ENCODE peak calls at places on chromosomes 1 and 21, in nine cellular contexts. P is SK-N-SH; J is CD8-positive, alpha-beta T cell; H is pons; Z is activated CD4-positive, alpha-beta T cell treated with anti-CD3 and anti-CD28 coated beads, Interleukin-2, amount 50 U/mL, for 24 hours; Y is mucosa of gallbladder; V is mesothelial cell of epicardium; B is T follicular helper cell; C is RWPE1. A is an unnamed sample.

GRCh38 chr21:46559291-46559983 is 45.4 kb downstream of the S100B start:
- DNase-seq in P (no peak), J (peak), H (no peak), Z (peak), Y (no peak), V (no peak), B (peak), C (no peak), A (no peak)

GRCh38 chr1:60563777-60564176 is 490.2 kb upstream of the C1orf87 start:
- DNase-seq in P (no peak), J (no peak), H (no peak), Z (no peak), Y (no peak), V (no peak), B (no peak), C (no peak), A (no peak)

GRCh38 chr1:117810553-117810952 is 118.9 kb downstream of the GDAP2 start:
- DNase-seq in P (no peak), J (no peak), H (no peak), Z (no peak), Y (no peak), V (no peak), B (no peak), C (no peak), A (no peak)

GRCh38 chr21:16055012-16055411 is 325.2 kb downstream of the USP25 start:
- DNase-seq in P (no peak), J (no peak), H (no peak), Z (no peak), Y (no peak), V (no peak), B (no peak), C (no peak), A (no peak)

GRCh38 chr1:108703939-108704338 is 8.8 kb upstream of the FNDC7 start:
- DNase-seq in P (no peak), J (no peak), H (no peak), Z (no peak), Y (no peak), V (no peak), B (no peak), C (no peak), A (no peak)

GRCh38 chr1:238954865-238955264 is 431.5 kb upstream of the CHRM3 start:
- DNase-seq in P (no peak), J (no peak), H (no peak), Z (no peak), Y (no peak), V (no peak), B (no peak), C (peak), A (no peak)

GRCh38 chr1:1318131-1318652 is 6.3 kb downstream of the INTS11 start:
- DNase-seq in P (no peak), J (no peak), H (peak), Z (no peak), Y (peak), V (no peak), B (no peak), C (no peak), A (peak)

GRCh38 chr1:188590641-188591040 is 1761.9 kb downstream of the PLA2G4A start:
- DNase-seq in P (no peak), J (no peak), H (no peak), Z (no peak), Y (no peak), V (no peak), B (no peak), C (no peak), A (no peak)

GRCh38 chr1:153800516-153800915 is 25.3 kb downstream of the SLC27A3 start:
- DNase-seq in P (no peak), J (no peak), H (no peak), Z (no peak), Y (no peak), V (no peak), B (no peak), C (no peak), A (no peak)

GRCh38 chr1:33697816-33698215 is 166.1 kb upstream of the HMGB4 start:
- DNase-seq in P (no peak), J (no peak), H (no peak), Z (no peak), Y (no peak), V (no peak), B (no peak), C (no peak), A (no peak)

GRCh38 chr1:61322769-61323168 is 240.4 kb downstream of the NFIA start:
- DNase-seq in P (no peak), J (no peak), H (no peak), Z (no peak), Y (no peak), V (no peak), B (no peak), C (no peak), A (no peak)

GRCh38 chr1:45272943-45273342 is 53.8 kb upstream of the HPDL start:
- DNase-seq in P (no peak), J (no peak), H (no peak), Z (no peak), Y (no peak), V (no peak), B (no peak), C (peak), A (no peak)

GRCh38 chr1:109370712-109371270 is 26.9 kb downstream of the SORT1 start:
- DNase-seq in P (no peak), J (no peak), H (peak), Z (no peak), Y (no peak), V (no peak), B (no peak), C (no peak), A (no peak)

GRCh38 chr1:170698301-170698700 is 34.4 kb downstream of the PRRX1 start:
- DNase-seq in P (no peak), J (no peak), H (peak), Z (no peak), Y (no peak), V (no peak), B (no peak), C (no peak), A (no peak)

GRCh38 chr1:98677288-98677687 is 15.8 kb downstream of the SNX7 start:
- DNase-seq in P (no peak), J (no peak), H (no peak), Z (no peak), Y (no peak), V (no peak), B (no peak), C (peak), A (no peak)

GRCh38 chr1:99766378-99766800 is at the start of gene FRRS1:
- DNase-seq in P (peak), J (peak), H (peak), Z (no peak), Y (peak), V (no peak), B (no peak), C (peak), A (no peak)

GRCh38 chr1:39866767-39867166 is 16.5 kb downstream of the TRIT1 start:
- DNase-seq in P (no peak), J (no peak), H (no peak), Z (no peak), Y (no peak), V (no peak), B (no peak), C (no peak), A (no peak)

GRCh38 chr1:36257375-36257767 is 33.1 kb downstream of the THRAP3 start:
- DNase-seq in P (no peak), J (no peak), H (no peak), Z (no peak), Y (no peak), V (no peak), B (no peak), C (no peak), A (no peak)

GRCh38 chr1:113191579-113192076 is 118.6 kb downstream of the LRIG2 start:
- DNase-seq in P (no peak), J (no peak), H (no peak), Z (no peak), Y (no peak), V (no peak), B (no peak), C (no peak), A (no peak)

GRCh38 chr1:214363386-214363785 is 82.4 kb downstream of the SMYD2 start:
- DNase-seq in P (no peak), J (no peak), H (no peak), Z (no peak), Y (no peak), V (no peak), B (no peak), C (no peak), A (no peak)

GRCh38 chr1:27042670-27043069 is 30.0 kb upstream of the TENT5B start:
- DNase-seq in P (no peak), J (no peak), H (no peak), Z (no peak), Y (no peak), V (no peak), B (no peak), C (no peak), A (no peak)

GRCh38 chr1:226110249-226111108 is 48.0 kb downstream of the H3-3A start:
- DNase-seq in P (peak), J (peak), H (peak), Z (peak), Y (peak), V (peak), B (no peak), C (peak), A (peak)

GRCh38 chr1:17586172-17586963 is 46.9 kb downstream of the ARHGEF10L start:
- DNase-seq in P (no peak), J (no peak), H (no peak), Z (no peak), Y (no peak), V (no peak), B (no peak), C (peak), A (no peak)

GRCh38 chr1:178075323-178075722 is 18.6 kb upstream of the RASAL2 start:
- DNase-seq in P (peak), J (no peak), H (no peak), Z (no peak), Y (no peak), V (no peak), B (no peak), C (no peak), A (no peak)

GRCh38 chr21:34836103-34836932 is 167.5 kb downstream of the CLIC6 start:
- DNase-seq in P (no peak), J (no peak), H (peak), Z (no peak), Y (peak), V (no peak), B (no peak), C (no peak), A (no peak)

GRCh38 chr1:93839307-93839706 is 39.7 kb downstream of the DNTTIP2 start:
- DNase-seq in P (no peak), J (no peak), H (no peak), Z (no peak), Y (no peak), V (no peak), B (no peak), C (peak), A (no peak)

GRCh38 chr1:66575739-66576138 is 41.8 kb downstream of the SGIP1 start:
- DNase-seq in P (peak), J (no peak), H (no peak), Z (no peak), Y (peak), V (no peak), B (no peak), C (peak), A (no peak)

GRCh38 chr1:206909883-206910318 is 11.8 kb downstream of the FCMR start:
- DNase-seq in P (no peak), J (no peak), H (no peak), Z (no peak), Y (no peak), V (no peak), B (no peak), C (no peak), A (no peak)

GRCh38 chr1:43786201-43786958 is 79.0 kb downstream of the ST3GAL3 start:
- DNase-seq in P (no peak), J (no peak), H (no peak), Z (no peak), Y (no peak), V (no peak), B (no peak), C (no peak), A (no peak)

GRCh38 chr21:44011123-44011773 is 861 bp upstream of the TRAPPC10 start:
- DNase-seq in P (peak), J (no peak), H (no peak), Z (no peak), Y (no peak), V (no peak), B (peak), C (no peak), A (no peak)

GRCh38 chr1:19949016-19949415 is 25.6 kb upstream of the PLA2G2E start:
- DNase-seq in P (no peak), J (no peak), H (no peak), Z (no peak), Y (no peak), V (no peak), B (no peak), C (peak), A (no peak)

GRCh38 chr21:28608646-28609045 is 384.0 kb downstream of the LTN1 start:
- DNase-seq in P (no peak), J (no peak), H (no peak), Z (no peak), Y (no peak), V (no peak), B (no peak), C (no peak), A (no peak)

GRCh38 chr1:218815076-218815475 is 358.6 kb upstream of the LYPLAL1 start:
- DNase-seq in P (no peak), J (no peak), H (no peak), Z (no peak), Y (no peak), V (no peak), B (no peak), C (no peak), A (no peak)

GRCh38 chr1:13723810-13724209 is 23.8 kb downstream of the PRDM2 start:
- DNase-seq in P (no peak), J (no peak), H (no peak), Z (no peak), Y (no peak), V (no peak), B (no peak), C (no peak), A (no peak)

GRCh38 chr1:155085504-155086181 is 7.0 kb downstream of the EFNA3 start:
- DNase-seq in P (peak), J (peak), H (peak), Z (peak), Y (peak), V (no peak), B (peak), C (peak), A (no peak)

GRCh38 chr1:193115629-193116227 is 6.1 kb upstream of the CDC73 start:
- DNase-seq in P (peak), J (no peak), H (no peak), Z (no peak), Y (no peak), V (no peak), B (no peak), C (peak), A (no peak)

GRCh38 chr1:59474496-59474895 is 177.6 kb downstream of the FGGY start:
- DNase-seq in P (no peak), J (no peak), H (no peak), Z (no peak), Y (peak), V (no peak), B (no peak), C (no peak), A (no peak)

GRCh38 chr1:151841141-151841540 is 1.5 kb upstream of the C2CD4D start:
- DNase-seq in P (no peak), J (no peak), H (peak), Z (no peak), Y (no peak), V (no peak), B (no peak), C (peak), A (no peak)